ENCODE peak calls at places on chromosomes 13 and 19, in four cellular contexts. L is tibial nerve, G is psoas muscle, F is SK-N-SH. P is an unnamed sample.

GRCh38 chr19:43562698-43563241 is 12.6 kb downstream of the XRCC1 start:
- DNase-seq in L (peak; percentile 38), G (peak; percentile 77), F (no peak), P (peak; percentile 89)

GRCh38 chr13:112142401-112142930 is 75.5 kb downstream of the SOX1 start:
- DNase-seq in F (no peak), L (no peak), G (no peak), P (no peak)

GRCh38 chr19:12868540-12869112 is 12.6 kb downstream of the DNASE2 start:
- DNase-seq in G (no peak), L (no peak), F (peak; percentile 63), P (no peak)

GRCh38 chr19:402786-403185 is 6.2 kb downstream of the C2CD4C start:
- DNase-seq in G (no peak), L (peak; percentile 0), F (no peak), P (no peak)

GRCh38 chr19:50663280-50663790 is 14.1 kb downstream of the C19orf81 start:
- DNase-seq in G (no peak), F (peak; percentile 64), L (no peak), P (no peak)

GRCh38 chr19:10601999-10602329 is 14.9 kb upstream of the AP1M2 start:
- DNase-seq in F (no peak), L (no peak), G (no peak), P (no peak)

GRCh38 chr19:3606690-3607289 is at the start of gene TBXA2R:
- DNase-seq in F (peak; percentile 96), G (peak; percentile 84), L (peak; percentile 78), P (no peak)

GRCh38 chr13:30105381-30105780 is 202.0 kb downstream of the KATNAL1 start:
- DNase-seq in F (no peak), G (no peak), L (no peak), P (no peak)

GRCh38 chr13:97141564-97142005 is 80.5 kb upstream of the MBNL2 start:
- DNase-seq in L (no peak), F (no peak), G (no peak), P (no peak)

GRCh38 chr19:31290926-31291590 is 58.2 kb downstream of the TSHZ3 start:
- DNase-seq in F (no peak), G (no peak), L (no peak), P (no peak)

GRCh38 chr19:42985588-42985987 is 40.7 kb downstream of the PSG11 start:
- DNase-seq in L (no peak), G (no peak), F (no peak), P (no peak)

GRCh38 chr19:18419699-18420460 is 682 bp downstream of the SSBP4 start:
- DNase-seq in G (peak; percentile 51), F (peak; percentile 79), L (no peak), P (no peak)

GRCh38 chr13:102930566-102930965 is 84.7 kb downstream of the ERCC5 start:
- DNase-seq in F (no peak), L (no peak), G (no peak), P (no peak)

GRCh38 chr19:58554494-58555368 is at the start of gene CHMP2A:
- DNase-seq in G (peak; percentile 99), L (peak; percentile 98), F (peak; percentile 96), P (peak; percentile 98)

GRCh38 chr13:47038196-47038595 is 141.3 kb upstream of the HTR2A start:
- DNase-seq in L (no peak), F (no peak), G (no peak), P (no peak)

GRCh38 chr13:78712866-78713265 is 53.9 kb upstream of the OBI1 start:
- DNase-seq in G (no peak), F (no peak), L (no peak), P (no peak)

GRCh38 chr13:92175330-92175729 is 776.9 kb downstream of the GPC5 start:
- DNase-seq in G (no peak), L (no peak), F (peak; percentile 62), P (no peak)

GRCh38 chr13:31747966-31748365 is 8.6 kb downstream of the RXFP2 start:
- DNase-seq in G (no peak), L (no peak), F (no peak), P (no peak)

GRCh38 chr19:7513809-7514642 is 1.9 kb upstream of the ZNF358 start:
- DNase-seq in G (no peak), L (no peak), F (peak; percentile 63), P (no peak)

DNA sequence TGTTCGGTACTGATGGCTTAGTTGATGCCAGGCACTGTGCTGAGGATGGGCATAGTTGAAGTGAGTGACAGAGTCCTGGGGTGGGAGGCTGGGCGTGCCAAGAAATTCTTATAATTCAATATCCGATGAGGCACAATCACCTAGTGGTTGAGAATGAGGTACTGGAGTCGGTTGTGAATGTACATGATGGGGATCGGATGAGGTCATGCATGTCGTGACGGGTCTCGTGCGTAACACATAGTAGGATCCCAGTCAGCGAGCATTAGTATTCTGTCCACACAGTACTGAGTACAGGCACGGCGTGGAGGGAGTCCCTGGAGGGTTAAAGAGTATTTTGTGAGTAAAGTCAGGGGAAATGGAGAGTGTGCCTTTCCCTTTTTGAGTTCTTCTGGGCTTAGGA is 2.8 kb downstream of the SAFB start:
- DNase-seq in L (no peak), F (no peak), G (no peak), P (no peak)
- H3K4me3 ChIP-seq in L (no peak overlapping the region), F (no peak overlapping the region), G (peak overlapping the region; percentile 98), P (no peak overlapping the region)

DNA sequence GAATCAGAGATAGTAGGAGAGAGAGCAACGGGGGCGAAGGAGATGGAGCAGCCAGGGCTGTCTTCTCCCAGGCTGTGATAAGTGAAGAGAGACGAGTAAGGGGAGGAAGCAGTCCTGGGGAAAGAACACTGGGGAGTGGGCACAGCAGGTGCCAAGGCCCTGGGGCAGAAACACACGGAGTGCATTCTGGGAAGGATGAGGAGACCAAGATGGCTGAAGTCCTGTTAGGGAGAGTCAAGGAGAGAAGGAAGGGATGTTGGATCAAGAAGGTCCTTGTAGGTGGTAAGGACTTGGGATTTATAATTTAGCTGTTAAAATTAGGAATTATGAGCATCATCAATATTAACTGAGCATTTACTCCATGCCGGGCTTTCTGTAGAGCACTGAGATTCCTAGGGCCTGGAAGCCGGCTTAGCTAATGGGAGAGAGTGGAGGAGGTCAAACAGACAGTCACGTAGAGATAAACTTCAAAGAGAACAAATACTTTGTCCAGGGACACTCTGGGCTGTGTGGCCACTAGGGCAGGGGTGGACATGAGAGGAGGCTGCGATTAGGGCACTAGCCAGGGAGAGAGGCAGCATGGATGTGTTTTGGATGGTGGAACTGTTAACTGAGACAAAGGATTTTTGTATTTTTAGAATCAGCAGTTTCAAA is 134.2 kb upstream of the PEG3 start:
- DNase-seq in G (no peak), L (no peak), F (no peak), P (no peak)
- TF ChIP-seq CTCF in G (no peak), L (no peak), F (no peak), P (no peak)

GRCh38 chr13:73358606-73359005 is 299.8 kb downstream of the KLF5 start:
- DNase-seq in G (no peak), F (no peak), L (no peak), P (no peak)
- H3K27ac ChIP-seq in G (no peak overlapping the region), F (no peak overlapping the region), L (no peak overlapping the region), P (no peak overlapping the region)

GRCh38 chr19:38875656-38876345 is 2.3 kb downstream of the RINL start:
- DNase-seq in F (no peak), G (no peak), L (no peak), P (no peak)

GRCh38 chr19:38880076-38880881 is 2.2 kb upstream of the RINL start:
- DNase-seq in G (no peak), L (no peak), F (peak; percentile 12), P (no peak)

GRCh38 chr19:38879400-38879751 is 1.3 kb upstream of the RINL start:
- DNase-seq in G (no peak), F (peak; percentile 11), L (no peak), P (no peak)

GRCh38 chr19:38878575-38879399 is 712 bp upstream of the RINL start:
- DNase-seq in L (no peak), F (peak; percentile 20), G (no peak), P (no peak)

DNA sequence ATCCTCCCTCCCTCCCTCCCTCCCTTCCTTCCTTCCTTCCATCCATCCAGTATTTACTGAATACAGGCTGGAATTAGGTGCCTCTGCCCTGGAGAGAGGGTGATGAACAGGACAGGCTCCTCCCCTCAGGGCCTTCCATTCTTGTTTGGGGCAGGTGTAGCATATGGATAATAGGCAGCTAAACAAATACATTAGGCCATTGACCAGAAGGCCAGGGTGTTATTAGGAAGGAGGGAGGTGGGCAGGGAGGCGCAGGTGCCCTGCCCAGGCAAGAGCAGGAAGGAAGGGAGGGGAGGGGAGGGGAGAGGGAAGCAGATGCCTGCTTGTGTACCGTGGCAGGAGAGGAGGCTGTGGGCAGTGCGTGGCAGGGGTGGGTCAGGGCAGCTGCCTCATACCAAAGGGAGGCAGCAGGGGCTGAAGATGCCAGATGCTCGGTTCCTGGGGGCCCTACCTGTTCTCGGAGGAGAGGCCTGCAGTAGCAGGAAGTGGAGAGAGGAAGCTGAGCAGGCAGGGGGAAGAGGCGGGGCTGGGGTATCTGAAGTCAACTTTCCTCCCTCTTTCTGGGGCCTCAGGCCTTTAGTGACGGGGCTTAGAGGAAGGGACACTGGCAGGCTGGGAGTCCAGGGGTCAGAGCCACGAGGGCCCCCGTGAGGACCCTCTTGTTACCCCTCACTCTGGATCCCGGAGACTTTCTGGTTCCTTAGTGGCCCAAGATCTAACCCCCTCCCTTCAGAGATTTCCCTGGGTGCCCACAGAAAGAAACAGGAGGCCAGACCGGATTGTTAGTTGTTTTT is at the start of gene RINL:
- DNase-seq in G (no peak), L (no peak), F (peak; percentile 49), P (no peak)
- H3K4me3 ChIP-seq in G (no peak within 1 kb of the TSS), L (peak within 1 kb of the TSS; percentile 16), F (no peak within 1 kb of the TSS), P (no peak within 1 kb of the TSS)

DNA sequence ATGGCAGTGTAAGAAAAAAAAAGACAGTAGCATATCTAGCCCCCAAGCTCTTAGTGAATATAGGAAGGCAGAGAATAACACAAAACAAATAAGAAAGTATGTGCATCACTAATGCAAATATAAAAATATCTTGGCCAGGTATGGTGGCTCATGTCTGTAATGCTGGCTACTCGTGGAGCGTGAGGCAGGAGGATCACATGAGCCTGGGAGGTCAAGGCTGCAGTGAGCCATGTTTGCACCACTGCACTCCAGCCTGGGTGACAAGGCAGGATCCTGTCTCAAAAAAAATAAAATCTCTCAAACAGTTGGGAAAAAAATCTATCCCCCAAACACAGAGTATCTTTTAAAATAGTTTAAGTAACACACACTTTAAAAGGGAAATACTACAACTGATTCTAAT is 17.4 kb downstream of the SPART start:
- DNase-seq in G (no peak), F (no peak), L (no peak), P (no peak)
- TF ChIP-seq CTCF in G (no peak), F (no peak), L (no peak), P (no peak)